ENCODE peak calls at places on chromosomes 2 and 18, in eight cellular contexts. Q, M, N, F, L, Z, U and X are unnamed samples.

GRCh38 chr2:14023558-14023957 is 609.0 kb upstream of the LRATD1 start:
- DNase-seq in Q (no peak), M (no peak), N (no peak), F (no peak), L (no peak), Z (no peak), U (no peak), X (no peak)

GRCh38 chr2:224442092-224442999 is 40.4 kb upstream of the FAM124B start:
- DNase-seq in Q (peak), M (no peak), N (no peak), F (no peak), L (peak), Z (no peak), U (peak), X (peak)

GRCh38 chr2:120729410-120730052 is 6.1 kb upstream of the GLI2 start:
- DNase-seq in Q (no peak), M (peak), N (no peak), F (no peak), L (peak), Z (no peak), U (no peak), X (peak)

GRCh38 chr2:182971820-182972547 is 66.3 kb downstream of the NCKAP1 start:
- DNase-seq in Q (no peak), M (no peak), N (no peak), F (no peak), L (no peak), Z (no peak), U (no peak), X (no peak)

GRCh38 chr2:54984476-54984875 is 65.8 kb downstream of the RTN4 start:
- DNase-seq in Q (no peak), M (no peak), N (no peak), F (no peak), L (no peak), Z (no peak), U (no peak), X (no peak)

GRCh38 chr2:120762341-120763061 is 26.8 kb downstream of the GLI2 start:
- DNase-seq in Q (no peak), M (no peak), N (no peak), F (no peak), L (no peak), Z (no peak), U (no peak), X (no peak)

GRCh38 chr2:112821142-112821541 is 15.4 kb downstream of the IL1B start:
- DNase-seq in Q (no peak), M (no peak), N (no peak), F (no peak), L (no peak), Z (no peak), U (no peak), X (no peak)

GRCh38 chr2:36616947-36617346 is 19.0 kb upstream of the FEZ2 start:
- DNase-seq in Q (no peak), M (no peak), N (no peak), F (no peak), L (no peak), Z (no peak), U (no peak), X (no peak)

GRCh38 chr2:25331686-25332365 is 9.9 kb downstream of the DNMT3A start:
- DNase-seq in Q (peak), M (no peak), N (no peak), F (no peak), L (no peak), Z (no peak), U (no peak), X (no peak)

GRCh38 chr2:98356729-98357128 is 10.5 kb downstream of the CNGA3 start:
- DNase-seq in Q (no peak), M (no peak), N (no peak), F (no peak), L (no peak), Z (no peak), U (no peak), X (no peak)

GRCh38 chr18:56302161-56302560 is 336.2 kb downstream of the TXNL1 start:
- DNase-seq in Q (no peak), M (no peak), N (no peak), F (no peak), L (no peak), Z (no peak), U (no peak), X (no peak)

GRCh38 chr2:169827272-169828140 is at the start of gene UBR3:
- DNase-seq in Q (peak), M (peak), N (peak), F (peak), L (peak), Z (peak), U (peak), X (peak)

GRCh38 chr2:213989207-213989606 is 421.6 kb upstream of the VWC2L start:
- DNase-seq in Q (no peak), M (no peak), N (no peak), F (no peak), L (no peak), Z (no peak), U (no peak), X (no peak)

GRCh38 chr2:195026261-195026660 is 630.8 kb upstream of the SLC39A10 start:
- DNase-seq in Q (no peak), M (peak), N (no peak), F (no peak), L (no peak), Z (no peak), U (no peak), X (peak)

GRCh38 chr18:79962311-79962710 is 2.1 kb upstream of the HSBP1L1 start:
- DNase-seq in Q (no peak), M (peak), N (no peak), F (no peak), L (no peak), Z (no peak), U (peak), X (peak)

GRCh38 chr2:28439763-28440162 is 47.1 kb downstream of the FOSL2 start:
- DNase-seq in Q (no peak), M (no peak), N (no peak), F (no peak), L (no peak), Z (no peak), U (no peak), X (no peak)

GRCh38 chr2:149747456-149747855 is 159.9 kb upstream of the MMADHC start:
- DNase-seq in Q (no peak), M (no peak), N (no peak), F (no peak), L (no peak), Z (no peak), U (no peak), X (no peak)

GRCh38 chr2:16665746-16666452 is at the start of gene CYRIA:
- DNase-seq in Q (peak), M (no peak), N (peak), F (peak), L (no peak), Z (peak), U (peak), X (peak)

GRCh38 chr2:170816499-170817246 is at the start of gene GAD1:
- DNase-seq in Q (no peak), M (peak), N (peak), F (peak), L (peak), Z (no peak), U (peak), X (peak)

GRCh38 chr18:58788971-58789797 is 75.5 kb upstream of the ZNF532 start:
- DNase-seq in Q (no peak), M (peak), N (no peak), F (peak), L (peak), Z (no peak), U (no peak), X (no peak)

GRCh38 chr18:77113361-77114069 is 19.1 kb downstream of the MBP start:
- DNase-seq in Q (no peak), M (no peak), N (peak), F (no peak), L (peak), Z (no peak), U (peak), X (no peak)

GRCh38 chr18:6487968-6488367 is 73.3 kb upstream of the L3MBTL4 start:
- DNase-seq in Q (no peak), M (no peak), N (no peak), F (no peak), L (no peak), Z (no peak), U (no peak), X (no peak)

GRCh38 chr2:9889812-9890261 is 46.6 kb downstream of the TAF1B start:
- DNase-seq in Q (no peak), M (no peak), N (no peak), F (peak), L (no peak), Z (no peak), U (no peak), X (no peak)

GRCh38 chr2:146147448-146148012 is 1627.6 kb upstream of the ZEB2 start:
- DNase-seq in Q (no peak), M (no peak), N (no peak), F (peak), L (no peak), Z (no peak), U (no peak), X (no peak)

GRCh38 chr18:74311000-74311399 is 4.6 kb upstream of the C18orf63 start:
- DNase-seq in Q (no peak), M (no peak), N (no peak), F (no peak), L (no peak), Z (no peak), U (no peak), X (no peak)

GRCh38 chr2:36408198-36408703 is 52.7 kb downstream of the CRIM1 start:
- DNase-seq in Q (no peak), M (peak), N (no peak), F (peak), L (peak), Z (no peak), U (no peak), X (no peak)

GRCh38 chr2:216956820-216957493 is 97.1 kb upstream of the TNP1 start:
- DNase-seq in Q (no peak), M (peak), N (no peak), F (no peak), L (no peak), Z (no peak), U (no peak), X (peak)

GRCh38 chr18:46628206-46628605 is 28.8 kb downstream of the LOXHD1 start:
- DNase-seq in Q (no peak), M (no peak), N (no peak), F (no peak), L (no peak), Z (no peak), U (no peak), X (no peak)

GRCh38 chr2:154518872-154519271 is 179.6 kb upstream of the KCNJ3 start:
- DNase-seq in Q (no peak), M (no peak), N (no peak), F (no peak), L (no peak), Z (no peak), U (no peak), X (no peak)

GRCh38 chr2:63058742-63059433 is 8.3 kb downstream of the OTX1 start:
- DNase-seq in Q (no peak), M (no peak), N (no peak), F (peak), L (no peak), Z (no peak), U (no peak), X (no peak)

GRCh38 chr18:29157905-29158304 is 981.0 kb upstream of the CDH2 start:
- DNase-seq in Q (no peak), M (no peak), N (no peak), F (no peak), L (no peak), Z (no peak), U (no peak), X (no peak)

GRCh38 chr2:178413472-178414265 is 37.3 kb downstream of the PRKRA start:
- DNase-seq in Q (peak), M (peak), N (peak), F (peak), L (peak), Z (peak), U (peak), X (peak)

GRCh38 chr18:63074987-63075404 is 244.6 kb downstream of the BCL2 start:
- DNase-seq in Q (peak), M (peak), N (peak), F (peak), L (peak), Z (peak), U (peak), X (peak)

GRCh38 chr18:2997846-2998599 is 14.9 kb downstream of the LPIN2 start:
- DNase-seq in Q (no peak), M (no peak), N (no peak), F (no peak), L (no peak), Z (no peak), U (no peak), X (no peak)

GRCh38 chr18:2994603-2995432 is 18.1 kb downstream of the LPIN2 start:
- DNase-seq in Q (peak), M (no peak), N (peak), F (no peak), L (no peak), Z (no peak), U (no peak), X (no peak)

GRCh38 chr18:2997429-2997828 is 15.5 kb downstream of the LPIN2 start:
- DNase-seq in Q (no peak), M (no peak), N (no peak), F (no peak), L (no peak), Z (no peak), U (no peak), X (no peak)

GRCh38 chr18:3002766-3003165 is 10.2 kb downstream of the LPIN2 start:
- DNase-seq in Q (no peak), M (no peak), N (no peak), F (no peak), L (no peak), Z (no peak), U (no peak), X (no peak)

DNA sequence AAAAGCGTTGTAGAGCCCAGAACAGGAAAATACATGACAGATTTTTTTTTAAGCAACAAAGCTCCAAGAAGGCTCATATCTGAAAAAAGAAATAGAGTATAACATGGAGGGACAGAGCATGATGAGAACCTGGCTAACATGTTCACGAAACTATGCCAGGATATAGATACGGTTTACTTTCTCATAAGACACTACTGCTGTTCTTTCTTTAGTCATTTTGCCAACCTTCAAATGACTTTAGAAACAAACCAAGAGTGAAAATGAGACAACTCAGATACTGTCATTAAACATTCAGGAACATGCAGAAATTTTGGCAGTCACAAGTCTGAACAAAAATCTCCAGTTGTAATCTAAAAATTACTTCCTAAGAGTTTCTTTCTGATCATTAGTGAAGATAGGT is 14.3 kb downstream of the LPIN2 start:
- DNase-seq in Q (no peak), M (no peak), N (no peak), F (no peak), L (no peak), Z (no peak), U (no peak), X (no peak)
- H3K4me3 ChIP-seq in Q (no peak), M (no peak), N (no peak), F (no peak), L (no peak), Z (no peak), U (no peak), X (no peak)

GRCh38 chr18:32470713-32471633 is at the start of gene GAREM1:
- DNase-seq in Q (peak), M (peak), N (peak), F (peak), L (peak), Z (peak), U (peak), X (peak)

GRCh38 chr18:32470136-32470712 is 458 bp downstream of the GAREM1 start:
- DNase-seq in Q (peak), M (peak), N (no peak), F (peak), L (peak), Z (peak), U (no peak), X (peak)

GRCh38 chr18:32469691-32470131 is 971 bp downstream of the GAREM1 start:
- DNase-seq in Q (no peak), M (no peak), N (no peak), F (peak), L (no peak), Z (peak), U (no peak), X (no peak)

GRCh38 chr18:32469190-32469611 is 1.5 kb downstream of the GAREM1 start:
- DNase-seq in Q (no peak), M (peak), N (no peak), F (peak), L (peak), Z (peak), U (no peak), X (no peak)

GRCh38 chr18:32468147-32468845 is 2.4 kb downstream of the GAREM1 start:
- DNase-seq in Q (no peak), M (no peak), N (no peak), F (no peak), L (no peak), Z (no peak), U (no peak), X (no peak)
- H3K4me3 ChIP-seq in Q (no peak), M (peak), N (no peak), F (peak), L (no peak), Z (peak), U (no peak), X (no peak)

GRCh38 chr2:233481368-233482142 is 85.0 kb downstream of the USP40 start:
- DNase-seq in Q (no peak), M (no peak), N (no peak), F (no peak), L (no peak), Z (peak), U (peak), X (peak)
- H3K4me3 ChIP-seq in Q (peak), M (no peak), N (no peak), F (no peak), L (no peak), Z (no peak), U (no peak), X (no peak)

GRCh38 chr2:189409136-189409535 is 32.1 kb upstream of the WDR75 start:
- DNase-seq in Q (no peak), M (peak), N (no peak), F (no peak), L (no peak), Z (no peak), U (no peak), X (no peak)

GRCh38 chr2:189413249-189413648 is 28.0 kb upstream of the WDR75 start:
- DNase-seq in Q (no peak), M (no peak), N (no peak), F (no peak), L (no peak), Z (no peak), U (no peak), X (no peak)

GRCh38 chr2:189411860-189412259 is 29.4 kb upstream of the WDR75 start:
- DNase-seq in Q (no peak), M (peak), N (no peak), F (no peak), L (no peak), Z (no peak), U (no peak), X (no peak)

GRCh38 chr2:189409647-189410046 is 31.6 kb upstream of the WDR75 start:
- DNase-seq in Q (no peak), M (no peak), N (no peak), F (no peak), L (no peak), Z (no peak), U (no peak), X (no peak)

DNA sequence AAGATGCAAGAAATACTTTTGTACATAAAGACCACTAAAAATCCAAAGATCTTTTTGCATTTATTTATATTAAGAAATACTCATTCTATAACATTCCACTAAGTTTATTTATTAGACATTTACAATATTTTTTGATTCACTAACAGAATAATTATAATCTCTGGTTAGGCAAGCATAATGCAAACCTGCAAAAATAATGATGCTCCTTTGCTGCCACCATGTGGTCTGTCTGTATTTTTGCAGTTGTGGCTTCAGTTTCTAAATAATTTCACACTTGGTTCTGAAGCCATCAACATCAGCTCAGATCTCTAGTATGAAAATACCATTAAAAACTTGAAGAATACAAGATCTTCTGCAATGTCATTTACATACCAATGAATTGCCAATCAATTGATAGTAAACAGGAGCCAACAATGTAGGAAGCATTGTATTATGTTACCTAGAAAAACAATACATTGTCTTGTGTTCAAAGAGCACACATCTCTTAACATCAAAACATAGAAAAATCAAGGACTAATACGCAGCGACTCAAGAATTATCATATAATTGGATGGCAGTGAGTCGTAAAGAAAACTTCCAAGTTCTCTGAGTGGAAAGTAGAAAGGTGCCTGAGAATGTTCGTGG is 28.8 kb upstream of the WDR75 start:
- DNase-seq in Q (peak), M (no peak), N (no peak), F (peak), L (no peak), Z (no peak), U (no peak), X (peak)
- H3K4me3 ChIP-seq in Q (no peak), M (no peak), N (no peak), F (no peak), L (no peak), Z (no peak), U (no peak), X (no peak)

GRCh38 chr2:231038483-231039293 is 1.4 kb downstream of the C2orf72 start:
- DNase-seq in Q (no peak), M (no peak), N (no peak), F (peak), L (no peak), Z (no peak), U (no peak), X (no peak)
- H3K4me3 ChIP-seq in Q (no peak), M (no peak), N (peak), F (peak), L (no peak), Z (no peak), U (no peak), X (no peak)

GRCh38 chr2:64943387-64944150 is 45.6 kb upstream of the SLC1A4 start:
- DNase-seq in Q (no peak), M (no peak), N (no peak), F (no peak), L (peak), Z (peak), U (no peak), X (peak)

GRCh38 chr2:64944484-64944883 is 44.7 kb upstream of the SLC1A4 start:
- DNase-seq in Q (no peak), M (no peak), N (no peak), F (no peak), L (no peak), Z (no peak), U (no peak), X (no peak)

GRCh38 chr2:64947906-64948305 is 41.3 kb upstream of the SLC1A4 start:
- DNase-seq in Q (no peak), M (no peak), N (no peak), F (no peak), L (no peak), Z (no peak), U (no peak), X (no peak)

GRCh38 chr2:64946737-64947090 is 42.5 kb upstream of the SLC1A4 start:
- DNase-seq in Q (no peak), M (no peak), N (no peak), F (no peak), L (peak), Z (no peak), U (no peak), X (no peak)

GRCh38 chr2:64945973-64946736 is 43.0 kb upstream of the SLC1A4 start:
- DNase-seq in Q (no peak), M (peak), N (peak), F (peak), L (peak), Z (no peak), U (peak), X (no peak)
- H3K4me3 ChIP-seq in Q (no peak), M (no peak), N (no peak), F (no peak), L (no peak), Z (no peak), U (no peak), X (no peak)

GRCh38 chr2:181308731-181309130 is 148.5 kb upstream of the ITGA4 start:
- DNase-seq in Q (no peak), M (no peak), N (no peak), F (no peak), L (no peak), Z (no peak), U (no peak), X (no peak)

GRCh38 chr2:181305151-181306123 is 151.7 kb upstream of the ITGA4 start:
- DNase-seq in Q (no peak), M (peak), N (peak), F (no peak), L (no peak), Z (no peak), U (no peak), X (no peak)

GRCh38 chr2:181309161-181309560 is 148.0 kb upstream of the ITGA4 start:
- DNase-seq in Q (no peak), M (no peak), N (no peak), F (no peak), L (no peak), Z (no peak), U (no peak), X (no peak)

GRCh38 chr2:181306785-181307184 is 150.4 kb upstream of the ITGA4 start:
- DNase-seq in Q (no peak), M (no peak), N (no peak), F (no peak), L (no peak), Z (no peak), U (no peak), X (no peak)

GRCh38 chr2:181307203-181307991 is 149.8 kb upstream of the ITGA4 start:
- DNase-seq in Q (no peak), M (no peak), N (no peak), F (no peak), L (no peak), Z (no peak), U (no peak), X (no peak)
- H3K4me3 ChIP-seq in Q (no peak), M (no peak), N (no peak), F (no peak), L (no peak), Z (no peak), U (no peak), X (no peak)